ENCODE peak calls at places on chromosomes 11 and 22, in four cellular contexts. M, X, W and P are unnamed samples.

GRCh38 chr11:13102865-13103539 is 93.9 kb downstream of the RASSF10 start:
- DNase-seq in M (no peak), W (no peak), X (no peak), P (no peak)

GRCh38 chr11:116525961-116526495 is 246.8 kb downstream of the BUD13 start:
- DNase-seq in X (no peak), W (no peak), M (no peak), P (no peak)

GRCh38 chr11:75273331-75273988 is 32.9 kb downstream of the TPBGL start:
- DNase-seq in X (no peak), M (no peak), W (no peak), P (no peak)

GRCh38 chr22:20979243-20979809 is 2.8 kb upstream of the LZTR1 start:
- DNase-seq in M (peak; percentile 62), X (peak; percentile 86), W (no peak), P (peak; percentile 90)

GRCh38 chr11:6474806-6475500 is 1.2 kb upstream of the TRIM3 start:
- DNase-seq in M (no peak), X (no peak), W (no peak), P (no peak)

GRCh38 chr11:13297917-13298356 is 20.3 kb downstream of the BMAL1 start:
- DNase-seq in W (no peak), M (no peak), X (no peak), P (peak; percentile 66)

GRCh38 chr11:39374963-39375698 is 2084.3 kb downstream of the LRRC4C start:
- DNase-seq in W (peak; percentile 22), X (peak; percentile 46), M (no peak), P (peak; percentile 23)

GRCh38 chr11:111561801-111562325 is 21.3 kb downstream of the LAYN start:
- DNase-seq in W (peak; percentile 45), M (peak; percentile 77), X (peak; percentile 88), P (peak; percentile 57)

GRCh38 chr11:61587951-61588695 is 7.2 kb upstream of the SYT7 start:
- DNase-seq in X (no peak), W (peak; percentile 30), M (no peak), P (peak; percentile 47)

GRCh38 chr22:48501231-48501750 is 1326.4 kb downstream of the BRD1 start:
- DNase-seq in X (no peak), W (no peak), M (no peak), P (no peak)

GRCh38 chr22:30312053-30312452 is 14.7 kb downstream of the TBC1D10A start:
- DNase-seq in W (no peak), M (no peak), X (no peak), P (peak; percentile 96)

GRCh38 chr11:111674941-111675340 is 72.7 kb downstream of the SIK2 start:
- DNase-seq in W (no peak), X (no peak), M (no peak), P (no peak)

GRCh38 chr22:38724176-38724575 is 18.4 kb downstream of the GTPBP1 start:
- DNase-seq in X (no peak), W (no peak), M (no peak), P (no peak)

GRCh38 chr11:35059040-35059439 is 79.9 kb upstream of the CD44 start:
- DNase-seq in M (no peak), X (no peak), W (no peak), P (no peak)

GRCh38 chr11:3905080-3905953 is 49.9 kb downstream of the STIM1 start:
- DNase-seq in X (peak; percentile 86), W (peak; percentile 76), M (no peak), P (peak; percentile 91)

GRCh38 chr11:125626381-125626950 is 1.5 kb downstream of the CHEK1 start:
- DNase-seq in W (no peak), M (peak; percentile 11), X (no peak), P (no peak)

GRCh38 chr11:122642971-122643370 is 12.6 kb upstream of the UBASH3B start:
- DNase-seq in X (no peak), W (peak; percentile 88), M (no peak), P (no peak)

GRCh38 chr11:113279591-113279990 is 34.8 kb upstream of the TTC12 start:
- DNase-seq in X (no peak), M (no peak), W (no peak), P (no peak)

GRCh38 chr11:61116426-61117214 is 14.3 kb downstream of the CD5 start:
- DNase-seq in X (no peak), M (no peak), W (no peak), P (peak; percentile 9)

GRCh38 chr11:120546312-120547205 is 35.0 kb downstream of the GRIK4 start:
- DNase-seq in M (peak; percentile 97), X (peak; percentile 91), W (peak; percentile 17), P (peak; percentile 92)

GRCh38 chr22:49566141-49566541 is 261.5 kb downstream of the BRD1 start:
- DNase-seq in X (no peak), M (no peak), W (no peak), P (no peak)

GRCh38 chr11:283405-284080 is 5.3 kb downstream of the NLRP6 start:
- DNase-seq in X (no peak), M (no peak), W (no peak), P (peak; percentile 51)

GRCh38 chr11:11535611-11536010 is 86.2 kb downstream of the GALNT18 start:
- DNase-seq in X (no peak), M (no peak), W (no peak), P (no peak)

GRCh38 chr11:9118277-9118676 is 26.9 kb upstream of the SCUBE2 start:
- DNase-seq in X (no peak), M (no peak), W (no peak), P (no peak)

GRCh38 chr11:124725719-124726105 is 14.0 kb upstream of the NRGN start:
- DNase-seq in M (no peak), W (no peak), X (peak; percentile 89), P (peak; percentile 78)

GRCh38 chr11:45045692-45046471 is 95.2 kb upstream of the TP53I11 start:
- DNase-seq in M (no peak), W (peak; percentile 56), X (peak; percentile 75), P (peak; percentile 77)

GRCh38 chr11:91972665-91973266 is 251.9 kb upstream of the FAT3 start:
- DNase-seq in W (no peak), M (peak; percentile 81), X (no peak), P (no peak)

GRCh38 chr22:49014227-49015201 is 813.2 kb downstream of the BRD1 start:
- DNase-seq in M (no peak), X (no peak), W (no peak), P (no peak)

GRCh38 chr11:37320921-37321320 is 722.9 kb upstream of the RAG2 start:
- DNase-seq in W (no peak), M (no peak), X (peak; percentile 3), P (peak; percentile 90)

GRCh38 chr11:90220391-90220790 is 2.5 kb downstream of the CHORDC1 start:
- DNase-seq in W (no peak), M (no peak), X (peak; percentile 69), P (peak; percentile 72)

GRCh38 chr22:47395481-47395880 is 633.0 kb downstream of the TBC1D22A start:
- DNase-seq in M (no peak), W (peak; percentile 16), X (peak; percentile 37), P (no peak)

GRCh38 chr11:122342089-122342749 is 226.2 kb upstream of the BLID start:
- DNase-seq in W (peak; percentile 5), X (no peak), M (no peak), P (peak; percentile 78)

GRCh38 chr11:43327987-43328386 is 16.2 kb downstream of the API5 start:
- DNase-seq in M (peak; percentile 89), X (peak; percentile 96), W (peak; percentile 54), P (peak; percentile 96)

GRCh38 chr11:99148352-99148751 is 127.6 kb downstream of the CNTN5 start:
- DNase-seq in M (peak; percentile 66), W (no peak), X (no peak), P (no peak)

GRCh38 chr22:18110944-18111758 is 542 bp downstream of the TUBA8 start:
- DNase-seq in W (no peak), X (no peak), M (no peak), P (no peak)

GRCh38 chr22:18112440-18112839 is 1.8 kb downstream of the TUBA8 start:
- DNase-seq in X (no peak), W (no peak), M (no peak), P (no peak)

GRCh38 chr22:18113680-18114394 is 3.2 kb downstream of the TUBA8 start:
- DNase-seq in X (no peak), W (no peak), M (no peak), P (no peak)

GRCh38 chr22:18110194-18110943 is at the start of gene TUBA8:
- DNase-seq in X (peak; percentile 15), W (no peak), M (no peak), P (peak; percentile 40)

GRCh38 chr22:18111759-18112330 is 1.2 kb downstream of the TUBA8 start:
- DNase-seq in X (no peak), W (no peak), M (no peak), P (no peak)
- H3K4me3 ChIP-seq in X (no peak overlapping the region), W (no peak overlapping the region), M (no peak overlapping the region), P (no peak overlapping the region)

GRCh38 chr11:108664730-108665525 is at the start of gene DDX10:
- DNase-seq in X (peak; percentile 99), M (peak; percentile 95), W (peak; percentile 97), P (peak; percentile 98)

GRCh38 chr11:108663154-108663877 is 1.6 kb upstream of the DDX10 start:
- DNase-seq in M (no peak), X (no peak), W (no peak), P (no peak)

GRCh38 chr11:108669261-108669660 is 4.4 kb downstream of the DDX10 start:
- DNase-seq in W (no peak), M (no peak), X (no peak), P (no peak)

GRCh38 chr11:108664241-108664640 is 628 bp upstream of the DDX10 start:
- DNase-seq in W (no peak), X (no peak), M (no peak), P (no peak)

DNA sequence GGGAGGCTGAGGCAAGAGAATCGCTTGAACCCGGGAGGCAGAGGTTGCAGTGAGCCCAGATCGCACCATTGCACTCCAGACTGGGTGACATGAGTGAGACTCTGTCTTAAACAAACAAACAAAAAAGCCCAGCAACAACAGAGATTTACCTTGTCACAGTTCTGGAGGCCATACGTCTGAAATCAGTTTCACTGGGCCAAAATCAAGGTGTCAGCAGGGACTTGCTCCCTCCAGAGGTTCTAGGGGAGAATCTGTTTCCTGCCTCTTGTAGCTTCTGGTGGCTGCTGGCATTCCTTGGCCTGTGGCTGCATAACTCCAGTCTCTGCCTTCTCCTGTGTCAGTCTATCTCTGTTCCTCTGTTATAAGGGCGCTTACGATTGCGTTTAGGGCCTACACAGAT is 1.5 kb downstream of the DDX10 start:
- DNase-seq in X (no peak), M (no peak), W (no peak), P (no peak)
- H3K4me3 ChIP-seq in X (no peak overlapping the region), M (no peak overlapping the region), W (peak overlapping the region; percentile 74), P (no peak overlapping the region)

DNA sequence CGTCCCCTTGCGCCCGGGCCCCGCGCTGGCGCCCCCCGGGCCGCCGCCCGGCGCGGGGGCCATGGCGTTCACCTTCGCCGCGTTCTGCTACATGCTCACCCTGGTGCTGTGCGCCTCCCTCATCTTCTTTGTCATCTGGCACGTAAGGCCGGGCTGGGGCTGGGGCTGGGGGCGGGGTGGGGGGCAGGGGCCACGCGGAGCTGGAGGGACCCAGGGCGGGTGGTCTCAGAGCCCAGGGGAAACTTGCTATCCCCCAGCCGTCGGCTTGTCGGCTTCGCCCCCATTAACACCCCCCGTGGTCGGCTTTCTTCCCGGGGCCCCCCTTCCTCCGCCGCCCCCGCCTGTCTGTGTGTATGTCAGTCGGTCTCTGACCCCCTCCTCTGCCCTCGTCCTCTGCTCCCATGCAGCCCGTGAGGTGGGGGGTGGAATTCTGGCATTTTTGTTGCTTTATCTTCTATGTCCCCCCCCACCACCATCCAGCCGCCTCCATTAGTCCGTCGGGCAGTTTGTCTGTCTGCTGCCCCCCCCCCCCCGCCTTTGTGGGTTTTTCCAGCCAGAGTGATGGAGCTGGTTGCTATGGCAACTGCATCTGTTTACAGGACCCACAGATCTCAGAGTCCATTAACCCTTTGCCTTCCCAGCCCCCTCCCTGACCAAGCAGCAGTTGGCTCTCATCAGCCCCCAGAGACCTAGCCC is 569 bp downstream of the CNIH2 start:
- DNase-seq in M (no peak), W (peak; percentile 63), X (peak; percentile 21), P (no peak)
- H3K4me3 ChIP-seq in M (peak overlapping the region; percentile 27), W (peak overlapping the region; percentile 42), X (no peak overlapping the region), P (no peak overlapping the region)

GRCh38 chr11:128733440-128734115 is 39.7 kb downstream of the FLI1 start:
- DNase-seq in W (no peak), M (peak; percentile 32), X (no peak), P (peak; percentile 15)
- H3K4me3 ChIP-seq in W (no peak overlapping the region), M (no peak overlapping the region), X (no peak overlapping the region), P (no peak overlapping the region)